ENCODE peak calls at places on chromosomes 11 and 22, in seven cellular contexts. B, J, N, A, S, W and H are unnamed samples.

GRCh38 chr11:73249304-73249703 is 22.8 kb upstream of the P2RY6 start:
- DNase-seq in J (no peak), N (no peak), B (no peak), A (no peak), S (peak; percentile 39), W (no peak), H (no peak)

GRCh38 chr11:7488681-7489080 is 3.4 kb downstream of the OLFML1 start:
- DNase-seq in B (no peak), A (no peak), S (no peak), J (no peak), W (no peak), N (no peak), H (no peak)

GRCh38 chr11:57874981-57875380 is 113.4 kb downstream of the CTNND1 start:
- DNase-seq in A (no peak), N (no peak), B (no peak), J (no peak), S (no peak), W (no peak), H (no peak)

GRCh38 chr22:36191106-36191836 is 10.3 kb downstream of the APOL4 start:
- DNase-seq in A (peak; percentile 80), J (no peak), B (peak; percentile 7), W (peak; percentile 84), N (peak; percentile 57), S (peak; percentile 15), H (peak; percentile 89)

GRCh38 chr11:116694815-116695590 is 77.8 kb downstream of the BUD13 start:
- DNase-seq in A (peak; percentile 55), J (no peak), S (no peak), N (peak; percentile 7), B (no peak), W (no peak), H (no peak)

GRCh38 chr22:46367707-46368191 is 32.2 kb downstream of the TRMU start:
- DNase-seq in A (no peak), N (no peak), W (peak; percentile 50), B (peak; percentile 58), J (peak; percentile 29), S (peak; percentile 13), H (peak; percentile 36)

GRCh38 chr11:89613916-89614315 is 96.2 kb upstream of the TRIM77 start:
- DNase-seq in B (no peak), A (no peak), J (no peak), N (no peak), S (no peak), W (no peak), H (peak; percentile 25)

GRCh38 chr11:100576044-100577021 is 110.8 kb upstream of the ARHGAP42 start:
- DNase-seq in A (no peak), W (no peak), N (no peak), J (peak; percentile 43), S (peak; percentile 68), B (peak; percentile 77), H (peak; percentile 63)

GRCh38 chr11:36149538-36150242 is 139.5 kb downstream of the COMMD9 start:
- DNase-seq in A (peak; percentile 75), J (peak; percentile 99), W (no peak), N (peak; percentile 38), B (peak; percentile 98), S (peak; percentile 99), H (peak; percentile 95)

GRCh38 chr11:44596541-44597276 is 31.2 kb downstream of the CD82 start:
- DNase-seq in J (no peak), A (no peak), S (no peak), B (no peak), N (no peak), W (no peak), H (no peak)

GRCh38 chr22:43127166-43127908 is 15.9 kb downstream of the MCAT start:
- DNase-seq in A (no peak), J (peak; percentile 69), W (no peak), B (no peak), S (no peak), N (no peak), H (no peak)

GRCh38 chr22:45579806-45580702 is 77.4 kb downstream of the FBLN1 start:
- DNase-seq in J (no peak), A (no peak), N (no peak), S (no peak), B (no peak), W (no peak), H (no peak)

GRCh38 chr11:46279393-46280099 is 2.1 kb downstream of the CREB3L1 start:
- DNase-seq in S (peak; percentile 79), N (peak; percentile 76), B (peak; percentile 83), J (no peak), W (peak; percentile 76), A (peak; percentile 73), H (peak; percentile 76)

DNA sequence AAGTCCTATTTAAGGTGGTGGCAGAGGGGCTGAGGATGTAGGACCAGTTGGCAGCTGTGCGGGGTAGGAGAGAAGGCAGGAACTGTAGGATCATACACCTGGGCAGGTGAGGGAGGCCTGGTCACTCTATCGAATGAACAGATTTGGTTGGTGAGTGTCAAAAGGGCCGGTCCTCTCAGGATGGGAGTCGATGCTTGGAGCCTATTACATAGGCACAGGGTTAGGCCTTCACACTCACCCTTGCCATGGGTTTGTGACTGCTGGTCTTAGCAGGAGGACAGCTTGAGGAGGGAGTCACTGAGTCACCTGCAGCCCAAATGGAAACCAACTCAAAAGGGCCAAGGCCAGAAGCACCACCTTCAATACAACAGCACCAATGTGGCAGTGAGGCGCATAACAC is 80.2 kb upstream of the NARS2 start:
- DNase-seq in N (no peak), S (no peak), B (no peak), W (no peak), A (peak; percentile 36), J (no peak), H (no peak)
- H3K4me3 ChIP-seq in N (no peak overlapping the region), S (no peak overlapping the region), B (no peak overlapping the region), W (no peak overlapping the region), A (no peak overlapping the region), J (no peak overlapping the region), H (no peak overlapping the region)

DNA sequence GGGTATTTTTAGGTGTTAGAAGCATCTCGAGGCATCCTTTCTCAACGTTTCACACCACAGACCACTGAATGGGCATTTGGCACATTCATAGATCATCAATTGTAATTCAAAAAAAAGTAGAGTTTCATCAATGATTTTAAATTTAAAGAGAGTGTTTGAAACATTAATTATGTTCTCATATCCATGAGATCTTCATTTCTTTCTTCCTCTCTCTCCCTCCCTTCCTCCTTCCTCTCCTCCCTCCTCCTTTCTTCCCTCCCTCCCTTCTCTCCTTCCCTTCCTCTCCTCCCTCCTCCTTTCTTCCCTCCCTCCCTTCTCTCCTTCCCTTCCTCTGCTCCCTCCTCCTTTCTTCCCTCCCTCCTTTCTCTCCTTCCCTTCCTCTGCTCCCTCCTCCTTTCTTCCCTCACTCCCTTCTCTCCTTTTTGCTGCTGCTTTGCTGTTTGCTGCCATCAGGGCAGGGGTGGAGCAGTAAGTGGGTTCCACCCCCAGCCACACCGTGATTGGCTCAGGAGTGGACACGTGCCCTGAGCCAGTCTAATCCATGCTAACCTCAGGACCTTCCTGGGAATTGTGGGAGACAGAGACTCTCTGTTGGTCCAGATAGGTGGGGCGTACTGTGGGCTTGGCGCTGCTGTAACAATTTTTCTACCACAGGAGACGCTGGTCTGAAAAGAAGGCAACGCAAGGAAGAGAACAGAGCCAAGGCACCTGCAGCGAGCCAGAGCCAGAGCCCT is 33.8 kb upstream of the APOBEC3A start:
- DNase-seq in N (peak; percentile 78), W (peak; percentile 63), J (peak; percentile 91), B (peak; percentile 69), A (peak; percentile 89), S (peak; percentile 88), H (peak; percentile 66)
- TF ChIP-seq CTCF in N (peak; percentile 28), W (peak; percentile 46), J (peak; percentile 38), B (peak; percentile 31), A (no peak), S (peak; percentile 31), H (peak; percentile 32)

DNA sequence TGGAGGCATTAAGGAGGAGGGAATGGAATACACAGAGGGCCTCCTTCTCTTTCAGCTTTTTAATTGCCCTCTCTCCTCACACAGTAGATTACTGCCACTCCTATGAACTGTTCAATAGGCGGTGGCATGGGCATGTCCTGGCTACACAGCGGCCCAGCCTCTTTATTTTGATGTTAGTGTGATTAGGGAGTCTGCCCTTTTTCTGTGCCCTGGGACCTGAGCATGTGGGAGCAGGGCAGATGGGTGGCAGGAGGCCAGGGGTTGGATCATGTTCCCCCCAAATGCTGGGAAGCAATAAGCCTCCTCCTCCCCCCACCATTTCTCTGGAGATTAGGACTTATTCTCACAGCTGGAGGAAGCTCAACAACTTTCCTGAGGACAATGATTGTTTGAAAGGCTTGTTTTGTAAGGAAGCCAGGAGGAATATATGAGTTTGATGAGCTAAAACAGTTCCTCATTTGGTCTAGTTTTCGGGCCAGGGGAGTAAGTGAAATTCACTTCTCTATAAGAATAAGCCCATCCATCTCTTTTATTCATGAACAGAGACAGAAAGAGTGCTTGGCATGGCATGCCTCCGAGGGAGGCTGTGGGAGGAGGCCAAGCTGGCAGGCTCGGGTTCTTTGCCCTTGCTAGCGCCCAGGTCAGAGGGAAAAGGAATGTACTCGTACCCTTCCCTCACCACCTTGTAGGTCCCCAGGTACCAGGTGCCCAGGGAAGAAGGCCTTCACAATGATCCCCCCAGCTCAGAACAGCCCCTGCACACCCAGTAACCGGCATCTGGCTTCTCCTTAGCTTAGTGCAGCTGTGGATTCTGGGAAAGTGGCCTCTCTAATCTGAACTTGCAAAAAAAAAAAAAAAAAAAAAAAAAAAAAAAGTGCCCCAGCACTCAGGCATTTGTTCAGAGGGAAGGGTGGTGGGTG is 1.0 kb downstream of the HEPN1 start:
- DNase-seq in N (no peak), A (no peak), J (no peak), S (no peak), B (no peak), W (no peak), H (no peak)
- H3K4me3 ChIP-seq in N (no peak overlapping the region), A (peak overlapping the region; percentile 52), J (no peak overlapping the region), S (no peak overlapping the region), B (peak overlapping the region; percentile 30), W (peak overlapping the region; percentile 67), H (no peak overlapping the region)

GRCh38 chr11:129694538-129694937 is 121.1 kb upstream of the TMEM45B start:
- DNase-seq in B (no peak), W (no peak), A (no peak), J (no peak), N (no peak), S (no peak), H (no peak)

GRCh38 chr11:129696309-129696989 is 119.2 kb upstream of the TMEM45B start:
- DNase-seq in J (no peak), A (no peak), W (no peak), S (no peak), N (no peak), B (no peak), H (no peak)

GRCh38 chr11:129698212-129698611 is 117.4 kb upstream of the TMEM45B start:
- DNase-seq in S (no peak), A (no peak), N (no peak), B (no peak), J (no peak), W (no peak), H (no peak)

GRCh38 chr11:129694966-129695365 is 120.7 kb upstream of the TMEM45B start:
- DNase-seq in N (no peak), J (no peak), W (no peak), A (no peak), S (peak; percentile 7), B (no peak), H (no peak)

DNA sequence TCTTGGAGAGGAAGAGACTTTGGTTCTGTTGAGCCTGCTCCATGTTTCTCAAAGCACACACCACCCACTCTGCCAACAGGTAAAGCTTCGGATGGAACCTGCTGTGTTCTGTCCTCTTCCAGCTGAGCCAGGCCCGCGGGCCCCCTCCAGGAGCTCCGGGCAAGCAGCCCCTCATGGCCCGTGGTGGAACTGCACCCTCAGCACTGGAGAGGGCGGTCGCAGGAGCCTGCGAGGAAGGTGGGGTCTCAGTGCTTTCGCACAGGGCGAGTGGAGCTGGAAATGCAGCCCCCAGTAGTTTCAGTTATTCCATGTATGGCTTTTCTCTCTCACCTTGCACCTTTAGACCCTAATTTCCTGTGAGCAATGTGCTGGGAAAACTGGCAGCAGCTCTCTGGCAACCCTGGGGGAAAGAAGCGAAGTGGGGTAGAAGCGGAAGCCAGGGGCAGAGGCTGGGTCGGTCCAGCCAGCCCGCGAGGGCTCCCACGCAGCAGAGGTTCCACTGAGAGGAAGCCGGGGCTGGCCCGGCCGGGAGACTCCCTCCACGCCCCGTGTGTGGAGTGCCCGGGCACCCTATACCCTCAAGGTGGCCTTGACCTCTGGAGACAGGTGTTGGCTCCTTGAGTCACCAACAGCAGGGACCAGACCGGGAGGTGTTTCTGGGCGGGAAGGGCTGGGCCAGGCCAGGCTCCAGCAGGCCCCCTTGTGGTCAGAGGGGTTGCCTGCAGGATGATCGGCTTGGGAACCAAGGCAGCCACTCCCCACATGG is 119.9 kb upstream of the TMEM45B start:
- DNase-seq in A (no peak), J (peak; percentile 21), W (peak; percentile 26), B (peak; percentile 35), S (peak; percentile 32), N (no peak), H (peak; percentile 17)
- TF ChIP-seq CTCF in A (peak; percentile 43), J (peak; percentile 79), W (peak; percentile 69), B (peak; percentile 69), S (peak; percentile 85), N (no peak), H (peak; percentile 54)